ENCODE peak calls at places on chromosomes 1 and 21, in nine cellular contexts. One of them, this sample, is unnamed.
A peak's percentile ranks its signal among the peaks of the same experiment; 100 is the strongest.

GRCh38 chr21:16047857-16048256 is 318.1 kb downstream of the USP25 start:
- DNase-seq in GM23248: no peak
- DNase-seq in hepatocyte: no peak
- DNase-seq in CD8-positive, alpha-beta T cell: no peak
- DNase-seq in fibroblast of mammary gland: peak; percentile 70
- DNase-seq in kidney tubule cell: no peak
- DNase-seq in amniotic stem cell: no peak
- DNase-seq in midbrain: no peak
- DNase-seq in NCI-H774: no peak
- DNase-seq in this sample: peak; percentile 41

GRCh38 chr1:236868625-236869467 is 73.8 kb downstream of the MTR start:
- DNase-seq in hepatocyte: peak; percentile 65
- DNase-seq in fibroblast of mammary gland: peak; percentile 71
- DNase-seq in kidney tubule cell: peak; percentile 66
- DNase-seq in GM23248: peak; percentile 70
- DNase-seq in amniotic stem cell: no peak
- DNase-seq in CD8-positive, alpha-beta T cell: peak; percentile 58
- DNase-seq in midbrain: no peak
- DNase-seq in NCI-H774: peak; percentile 3
- DNase-seq in this sample: peak; percentile 71

GRCh38 chr1:167447521-167448136 is 70.7 kb downstream of the CD247 start:
- DNase-seq in fibroblast of mammary gland: no peak
- DNase-seq in GM23248: no peak
- DNase-seq in NCI-H774: no peak
- DNase-seq in midbrain: no peak
- DNase-seq in CD8-positive, alpha-beta T cell: peak; percentile 78
- DNase-seq in amniotic stem cell: no peak
- DNase-seq in kidney tubule cell: peak; percentile 90
- DNase-seq in hepatocyte: peak; percentile 64
- DNase-seq in this sample: no peak

GRCh38 chr1:245754463-245754961 is 599.7 kb downstream of the KIF26B start:
- DNase-seq in amniotic stem cell: no peak
- DNase-seq in fibroblast of mammary gland: no peak
- DNase-seq in kidney tubule cell: no peak
- DNase-seq in NCI-H774: no peak
- DNase-seq in CD8-positive, alpha-beta T cell: no peak
- DNase-seq in hepatocyte: no peak
- DNase-seq in GM23248: peak; percentile 22
- DNase-seq in midbrain: no peak
- DNase-seq in this sample: no peak

GRCh38 chr1:115222616-115223402 is 115.2 kb downstream of the NGF start:
- DNase-seq in GM23248: no peak
- DNase-seq in kidney tubule cell: peak; percentile 92
- DNase-seq in CD8-positive, alpha-beta T cell: no peak
- DNase-seq in hepatocyte: no peak
- DNase-seq in fibroblast of mammary gland: no peak
- DNase-seq in amniotic stem cell: no peak
- DNase-seq in midbrain: no peak
- DNase-seq in NCI-H774: no peak
- DNase-seq in this sample: no peak

GRCh38 chr21:26587621-26588260 is 14.7 kb upstream of the CYYR1 start:
- DNase-seq in hepatocyte: peak; percentile 15
- DNase-seq in GM23248: peak; percentile 74
- DNase-seq in NCI-H774: no peak
- DNase-seq in fibroblast of mammary gland: peak; percentile 89
- DNase-seq in midbrain: no peak
- DNase-seq in CD8-positive, alpha-beta T cell: no peak
- DNase-seq in kidney tubule cell: peak; percentile 34
- DNase-seq in amniotic stem cell: peak; percentile 62
- DNase-seq in this sample: peak; percentile 90

GRCh38 chr1:31396633-31397351 is 16.2 kb upstream of the SERINC2 start:
- DNase-seq in midbrain: no peak
- DNase-seq in NCI-H774: no peak
- DNase-seq in hepatocyte: no peak
- DNase-seq in fibroblast of mammary gland: peak; percentile 97
- DNase-seq in kidney tubule cell: peak; percentile 80
- DNase-seq in amniotic stem cell: no peak
- DNase-seq in CD8-positive, alpha-beta T cell: no peak
- DNase-seq in GM23248: peak; percentile 90
- DNase-seq in this sample: peak; percentile 90

GRCh38 chr1:115463347-115463746 is 125.3 kb upstream of the NGF start:
- DNase-seq in CD8-positive, alpha-beta T cell: no peak
- DNase-seq in fibroblast of mammary gland: no peak
- DNase-seq in amniotic stem cell: no peak
- DNase-seq in GM23248: no peak
- DNase-seq in midbrain: no peak
- DNase-seq in NCI-H774: peak; percentile 49
- DNase-seq in kidney tubule cell: peak; percentile 58
- DNase-seq in hepatocyte: peak; percentile 55
- DNase-seq in this sample: no peak

GRCh38 chr1:161037661-161038522 is 872 bp downstream of the TSTD1 start:
- DNase-seq in NCI-H774: no peak
- DNase-seq in kidney tubule cell: no peak
- DNase-seq in amniotic stem cell: no peak
- DNase-seq in midbrain: no peak
- DNase-seq in GM23248: no peak
- DNase-seq in hepatocyte: no peak
- DNase-seq in CD8-positive, alpha-beta T cell: no peak
- DNase-seq in fibroblast of mammary gland: no peak
- DNase-seq in this sample: no peak

GRCh38 chr1:220884109-220884980 is 5.1 kb downstream of the HLX start:
- DNase-seq in midbrain: peak; percentile 13
- DNase-seq in hepatocyte: peak; percentile 70
- DNase-seq in GM23248: no peak
- DNase-seq in fibroblast of mammary gland: no peak
- DNase-seq in amniotic stem cell: no peak
- DNase-seq in kidney tubule cell: no peak
- DNase-seq in CD8-positive, alpha-beta T cell: no peak
- DNase-seq in NCI-H774: no peak
- DNase-seq in this sample: peak; percentile 42

GRCh38 chr1:172917972-172918371 is 132.8 kb downstream of the TNFSF18 start:
- DNase-seq in NCI-H774: no peak
- DNase-seq in kidney tubule cell: peak; percentile 98
- DNase-seq in CD8-positive, alpha-beta T cell: no peak
- DNase-seq in fibroblast of mammary gland: peak; percentile 96
- DNase-seq in midbrain: no peak
- DNase-seq in hepatocyte: peak; percentile 45
- DNase-seq in amniotic stem cell: peak; percentile 77
- DNase-seq in GM23248: peak; percentile 96
- DNase-seq in this sample: peak; percentile 96

GRCh38 chr1:221839321-221839720 is 97.4 kb upstream of the DUSP10 start:
- DNase-seq in kidney tubule cell: no peak
- DNase-seq in midbrain: no peak
- DNase-seq in hepatocyte: no peak
- DNase-seq in CD8-positive, alpha-beta T cell: no peak
- DNase-seq in GM23248: no peak
- DNase-seq in fibroblast of mammary gland: no peak
- DNase-seq in amniotic stem cell: no peak
- DNase-seq in NCI-H774: no peak
- DNase-seq in this sample: no peak

GRCh38 chr1:75954594-75954993 is 22.4 kb upstream of the ASB17 start:
- DNase-seq in midbrain: no peak
- DNase-seq in fibroblast of mammary gland: peak; percentile 11
- DNase-seq in hepatocyte: no peak
- DNase-seq in amniotic stem cell: no peak
- DNase-seq in CD8-positive, alpha-beta T cell: no peak
- DNase-seq in NCI-H774: no peak
- DNase-seq in kidney tubule cell: peak; percentile 64
- DNase-seq in GM23248: peak; percentile 45
- DNase-seq in this sample: no peak

GRCh38 chr1:23908453-23909341 is 4.5 kb downstream of the CNR2 start:
- DNase-seq in kidney tubule cell: no peak
- DNase-seq in midbrain: no peak
- DNase-seq in amniotic stem cell: no peak
- DNase-seq in hepatocyte: no peak
- DNase-seq in fibroblast of mammary gland: no peak
- DNase-seq in NCI-H774: no peak
- DNase-seq in GM23248: no peak
- DNase-seq in CD8-positive, alpha-beta T cell: peak; percentile 59
- DNase-seq in this sample: no peak

GRCh38 chr1:87121732-87122163 is 206.9 kb upstream of the LMO4 start:
- DNase-seq in hepatocyte: peak; percentile 41
- DNase-seq in midbrain: no peak
- DNase-seq in fibroblast of mammary gland: no peak
- DNase-seq in CD8-positive, alpha-beta T cell: no peak
- DNase-seq in NCI-H774: no peak
- DNase-seq in kidney tubule cell: no peak
- DNase-seq in amniotic stem cell: no peak
- DNase-seq in GM23248: no peak
- DNase-seq in this sample: no peak

GRCh38 chr1:107378602-107379265 is 237.9 kb downstream of the NTNG1 start:
- DNase-seq in hepatocyte: no peak
- DNase-seq in CD8-positive, alpha-beta T cell: no peak
- DNase-seq in fibroblast of mammary gland: no peak
- DNase-seq in GM23248: no peak
- DNase-seq in NCI-H774: no peak
- DNase-seq in amniotic stem cell: no peak
- DNase-seq in kidney tubule cell: peak; percentile 83
- DNase-seq in midbrain: no peak
- DNase-seq in this sample: no peak

GRCh38 chr1:50080904-50081586 is 27.7 kb upstream of the ELAVL4 start:
- DNase-seq in midbrain: no peak
- DNase-seq in hepatocyte: no peak
- DNase-seq in CD8-positive, alpha-beta T cell: no peak
- DNase-seq in amniotic stem cell: no peak
- DNase-seq in NCI-H774: peak; percentile 53
- DNase-seq in kidney tubule cell: peak; percentile 49
- DNase-seq in fibroblast of mammary gland: no peak
- DNase-seq in GM23248: peak; percentile 7
- DNase-seq in this sample: no peak

GRCh38 chr1:1123581-1124507 is 8.0 kb upstream of the C1orf159 start:
- DNase-seq in fibroblast of mammary gland: peak; percentile 37
- DNase-seq in NCI-H774: no peak
- DNase-seq in amniotic stem cell: no peak
- DNase-seq in hepatocyte: peak; percentile 3
- DNase-seq in midbrain: no peak
- DNase-seq in GM23248: peak; percentile 71
- DNase-seq in kidney tubule cell: no peak
- DNase-seq in CD8-positive, alpha-beta T cell: no peak
- DNase-seq in this sample: peak; percentile 24

GRCh38 chr1:231931846-231932454 is 305.4 kb downstream of the DISC1 start:
- DNase-seq in fibroblast of mammary gland: peak; percentile 36
- DNase-seq in hepatocyte: no peak
- DNase-seq in midbrain: no peak
- DNase-seq in GM23248: no peak
- DNase-seq in CD8-positive, alpha-beta T cell: peak; percentile 72
- DNase-seq in kidney tubule cell: no peak
- DNase-seq in amniotic stem cell: no peak
- DNase-seq in NCI-H774: no peak
- DNase-seq in this sample: no peak

GRCh38 chr1:175273656-175274055 is 81.1 kb upstream of the KIAA0040 start:
- DNase-seq in CD8-positive, alpha-beta T cell: no peak
- DNase-seq in fibroblast of mammary gland: no peak
- DNase-seq in kidney tubule cell: no peak
- DNase-seq in GM23248: no peak
- DNase-seq in hepatocyte: no peak
- DNase-seq in NCI-H774: no peak
- DNase-seq in amniotic stem cell: no peak
- DNase-seq in midbrain: no peak
- DNase-seq in this sample: no peak

GRCh38 chr1:56580771-56581170 is 1.4 kb upstream of the PLPP3 start:
- DNase-seq in hepatocyte: no peak
- DNase-seq in midbrain: no peak
- DNase-seq in CD8-positive, alpha-beta T cell: no peak
- DNase-seq in kidney tubule cell: no peak
- DNase-seq in fibroblast of mammary gland: no peak
- DNase-seq in NCI-H774: no peak
- DNase-seq in amniotic stem cell: no peak
- DNase-seq in GM23248: no peak
- DNase-seq in this sample: no peak

GRCh38 chr1:33563702-33564101 is 91.3 kb downstream of the ZSCAN20 start:
- DNase-seq in hepatocyte: no peak
- DNase-seq in kidney tubule cell: no peak
- DNase-seq in fibroblast of mammary gland: no peak
- DNase-seq in midbrain: no peak
- DNase-seq in CD8-positive, alpha-beta T cell: no peak
- DNase-seq in NCI-H774: no peak
- DNase-seq in amniotic stem cell: no peak
- DNase-seq in GM23248: no peak
- DNase-seq in this sample: no peak

GRCh38 chr1:32755098-32755809 is 52.7 kb upstream of the SYNC start:
- DNase-seq in kidney tubule cell: peak; percentile 48
- DNase-seq in GM23248: no peak
- DNase-seq in NCI-H774: no peak
- DNase-seq in hepatocyte: no peak
- DNase-seq in CD8-positive, alpha-beta T cell: no peak
- DNase-seq in amniotic stem cell: no peak
- DNase-seq in fibroblast of mammary gland: no peak
- DNase-seq in midbrain: no peak
- DNase-seq in this sample: no peak

GRCh38 chr1:31795801-31796621 is 19.8 kb downstream of the SPOCD1 start:
- DNase-seq in kidney tubule cell: peak; percentile 62
- DNase-seq in GM23248: peak; percentile 87
- DNase-seq in fibroblast of mammary gland: peak; percentile 84
- DNase-seq in midbrain: peak; percentile 9
- DNase-seq in amniotic stem cell: peak; percentile 47
- DNase-seq in hepatocyte: peak; percentile 54
- DNase-seq in NCI-H774: no peak
- DNase-seq in CD8-positive, alpha-beta T cell: no peak
- DNase-seq in this sample: peak; percentile 53

This sample was measured in fibroblast of the aortic adventitia.